ENCODE peak calls at places on chromosomes 7 and 10, in six cellular contexts. Y is prostate gland, L is uterus, S is IMR-90, N is transverse colon, O is HepG2. J is an unnamed sample.

GRCh38 chr10:43775379-43775778 is 126.7 kb upstream of the ZNF32 start:
- DNase-seq in Y (no peak), S (no peak), N (no peak), O (no peak), L (no peak), J (no peak)

GRCh38 chr10:110918633-110919348 is at the start of gene BBIP1:
- DNase-seq in Y (no peak), O (peak; percentile 99), L (no peak), S (peak; percentile 100), N (no peak), J (peak; percentile 99)

GRCh38 chr7:128841961-128842673 is 11.9 kb downstream of the FLNC start:
- DNase-seq in Y (no peak), S (peak; percentile 69), N (peak; percentile 53), L (no peak), O (no peak), J (no peak)

GRCh38 chr7:158846304-158846703 is 10.1 kb upstream of the DYNC2I1 start:
- DNase-seq in O (no peak), Y (no peak), L (no peak), S (no peak), N (no peak), J (no peak)

GRCh38 chr10:113493943-113494342 is 58.9 kb upstream of the HABP2 start:
- DNase-seq in Y (peak; percentile 50), N (no peak), O (no peak), L (no peak), S (no peak), J (no peak)

GRCh38 chr10:114724295-114724694 is 66.2 kb upstream of the ABLIM1 start:
- DNase-seq in N (no peak), O (no peak), L (no peak), Y (no peak), S (no peak), J (no peak)

GRCh38 chr7:150367677-150368097 is 935 bp upstream of the REPIN1 start:
- DNase-seq in Y (no peak), S (peak; percentile 46), L (no peak), N (no peak), O (no peak), J (no peak)

GRCh38 chr10:122648599-122649428 is 50.8 kb downstream of the C10orf120 start:
- DNase-seq in N (peak; percentile 41), L (no peak), S (peak; percentile 31), O (peak; percentile 49), Y (peak; percentile 54), J (peak; percentile 69)

GRCh38 chr10:95291634-95292039 is 834 bp upstream of the PDLIM1 start:
- DNase-seq in N (no peak), S (no peak), Y (no peak), O (no peak), L (no peak), J (no peak)

GRCh38 chr7:31023877-31024276 is 28.2 kb upstream of the ADCYAP1R1 start:
- DNase-seq in N (no peak), Y (no peak), L (no peak), O (no peak), S (no peak), J (peak; percentile 2)

GRCh38 chr10:132687181-132687892 is 98.6 kb downstream of the NKX6-2 start:
- DNase-seq in Y (no peak), S (no peak), O (no peak), N (no peak), L (no peak), J (peak; percentile 59)

GRCh38 chr7:134890246-134891240 is 95.8 kb upstream of the AGBL3 start:
- DNase-seq in S (peak; percentile 57), N (no peak), Y (peak; percentile 28), O (peak; percentile 32), L (peak; percentile 62), J (no peak)

GRCh38 chr10:66671064-66671463 is 254.8 kb upstream of the LRRTM3 start:
- DNase-seq in L (no peak), N (no peak), S (no peak), Y (no peak), O (no peak), J (no peak)

GRCh38 chr7:111107576-111107975 is 16.6 kb downstream of the LRRN3 start:
- DNase-seq in N (no peak), L (no peak), O (no peak), S (peak; percentile 33), Y (no peak), J (no peak)

GRCh38 chr7:681551-682307 is 44.8 kb upstream of the DNAAF5 start:
- DNase-seq in O (no peak), S (no peak), Y (no peak), L (no peak), N (no peak), J (peak; percentile 36)

GRCh38 chr10:80260295-80261243 is 28.9 kb downstream of the MAT1A start:
- DNase-seq in S (no peak), N (no peak), O (peak; percentile 48), L (no peak), Y (no peak), J (peak; percentile 75)

GRCh38 chr10:21519327-21519933 is 6.1 kb downstream of the SKIDA1 start:
- DNase-seq in Y (no peak), L (no peak), O (no peak), S (no peak), N (no peak), J (no peak)

GRCh38 chr7:142248166-142249160 is 9.4 kb downstream of the PRSS58 start:
- DNase-seq in N (no peak), O (no peak), S (no peak), Y (no peak), L (no peak), J (no peak)

GRCh38 chr7:91875851-91876250 is 4.7 kb downstream of the MTERF1 start:
- DNase-seq in L (no peak), O (no peak), S (no peak), Y (no peak), N (no peak), J (no peak)

GRCh38 chr10:131905279-131905595 is 4.4 kb downstream of the PPP2R2D start:
- DNase-seq in L (no peak), O (no peak), S (no peak), N (no peak), Y (no peak), J (peak; percentile 19)

GRCh38 chr7:51315393-51316261 is 982 bp downstream of the COBL start:
- DNase-seq in O (peak; percentile 73), S (no peak), L (no peak), Y (peak; percentile 33), N (peak; percentile 78), J (no peak)

GRCh38 chr10:118273662-118274061 is 68.5 kb downstream of the FAM204A start:
- DNase-seq in O (no peak), L (no peak), Y (no peak), N (no peak), S (no peak), J (no peak)

GRCh38 chr10:73414230-73414981 is 548 bp upstream of the ANXA7 start:
- DNase-seq in N (peak; percentile 48), L (no peak), S (no peak), Y (no peak), O (no peak), J (no peak)

GRCh38 chr10:35259769-35260397 is 76.4 kb upstream of the CCNY start:
- DNase-seq in O (peak; percentile 14), S (peak; percentile 98), N (no peak), Y (no peak), L (no peak), J (no peak)

GRCh38 chr10:29634764-29635625 is at the start of gene SVIL:
- DNase-seq in L (peak; percentile 93), N (peak; percentile 75), O (peak; percentile 61), S (peak; percentile 71), Y (peak; percentile 56), J (no peak)

GRCh38 chr10:79244841-79245504 is 102.3 kb upstream of the PPIF start:
- DNase-seq in L (no peak), O (no peak), S (no peak), N (peak; percentile 56), Y (no peak), J (peak; percentile 90)

GRCh38 chr7:74561898-74562613 is 95.5 kb upstream of the GTF2I start:
- DNase-seq in N (no peak), O (no peak), Y (no peak), S (no peak), L (no peak), J (no peak)

DNA sequence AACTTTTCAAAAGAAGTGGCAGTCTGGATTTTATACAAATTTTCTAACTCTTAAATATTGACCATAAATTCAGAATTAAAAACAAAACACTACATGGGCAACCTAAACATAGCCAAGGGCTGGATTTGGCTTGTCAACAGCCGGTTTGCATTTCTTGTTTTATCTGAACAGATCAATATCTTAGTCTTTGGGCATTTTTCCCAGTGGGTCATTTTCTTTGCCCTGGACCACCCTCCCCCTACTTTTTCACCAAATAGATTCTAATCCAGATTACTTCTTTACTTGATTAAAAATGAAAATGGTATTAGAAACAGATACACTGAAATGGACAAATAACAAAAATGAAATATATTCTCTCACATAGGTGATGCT is 189.0 kb downstream of the ANK3 start:
- DNase-seq in N (no peak), Y (no peak), L (no peak), S (no peak), O (no peak), J (no peak)
- H3K36me3 ChIP-seq in N (no peaks in the 10 kb centered on the region), Y (no peaks in the 10 kb centered on the region), L (no peaks in the 10 kb centered on the region), S (no peaks in the 10 kb centered on the region), O (no peaks in the 10 kb centered on the region), J (peaks cover 40% of the 10 kb centered on the region)

DNA sequence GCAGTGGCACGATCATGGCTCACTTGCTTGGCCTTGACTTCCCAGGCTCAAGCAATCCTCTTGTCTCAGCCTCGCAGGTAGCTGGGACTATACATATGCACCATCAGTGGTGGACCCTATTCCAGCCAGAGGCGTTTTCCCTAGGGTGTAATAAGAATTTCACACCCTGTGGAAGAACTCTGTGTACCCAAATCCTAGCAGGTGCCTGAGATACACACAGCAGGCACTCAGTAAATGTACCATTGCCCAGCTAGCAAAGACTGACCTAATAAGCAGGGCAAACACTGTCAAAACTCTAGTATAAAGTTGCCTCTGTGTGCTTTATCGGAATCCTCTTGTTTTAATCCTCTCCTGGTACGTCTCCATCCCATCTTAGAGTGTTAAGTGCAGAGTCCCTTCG is 33.7 kb upstream of the BHLHA15 start:
- DNase-seq in O (no peak), Y (no peak), S (no peak), N (no peak), L (no peak), J (no peak)
- TF ChIP-seq POLR2A in O (no peak), Y (no peak), S (no peak), N (no peak), L (no peak), J (no peak)

GRCh38 chr7:151470656-151471180 is 30.8 kb upstream of the CRYGN start:
- DNase-seq in Y (no peak), N (no peak), L (no peak), O (no peak), S (no peak), J (no peak)
- H3K36me3 ChIP-seq in Y (no peaks in the 10 kb centered on the region), N (no peaks in the 10 kb centered on the region), L (no peaks in the 10 kb centered on the region), O (peaks cover 62% of the 10 kb centered on the region), S (peaks cover 36% of the 10 kb centered on the region), J (peaks cover 71% of the 10 kb centered on the region)

DNA sequence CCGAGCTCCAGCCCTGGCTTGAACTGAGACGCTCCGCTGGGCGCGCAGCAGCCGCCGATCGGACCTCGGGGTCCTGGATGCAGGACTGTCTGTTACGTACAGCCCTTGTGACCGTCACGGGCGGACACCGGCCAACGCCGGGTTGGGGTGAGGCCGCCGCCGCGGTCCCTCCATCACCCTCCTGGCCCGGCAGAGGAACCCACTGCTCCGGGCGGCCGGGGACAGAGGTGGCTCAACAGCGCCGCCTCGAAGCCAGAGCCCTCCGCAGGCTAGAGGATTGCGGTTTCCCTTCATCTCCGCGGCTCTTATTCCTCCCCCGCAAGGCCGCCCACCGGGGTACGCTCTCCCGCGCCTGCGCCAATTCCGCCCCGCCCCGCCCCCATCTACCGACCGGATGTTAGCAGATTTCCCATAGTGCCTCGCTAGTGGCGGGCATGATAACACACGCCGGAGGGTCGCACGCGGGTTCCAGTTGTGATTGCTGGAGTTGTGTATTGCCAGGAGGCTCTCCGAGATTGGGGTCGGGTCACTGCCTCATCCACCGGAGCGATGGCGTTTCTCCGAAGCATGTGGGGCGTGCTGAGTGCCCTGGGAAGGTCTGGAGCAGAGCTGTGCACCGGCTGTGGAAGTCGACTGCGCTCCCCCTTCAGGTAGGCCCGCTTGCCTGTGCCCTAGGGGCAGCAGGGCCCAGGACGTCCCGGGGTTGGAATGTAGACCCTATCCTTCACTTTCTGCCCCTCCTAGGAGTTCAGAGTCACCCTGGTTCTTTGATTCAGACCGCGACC is at the start of gene TFAM:
- DNase-seq in Y (peak; percentile 89), L (peak; percentile 97), S (peak; percentile 85), N (peak; percentile 97), O (peak; percentile 88), J (peak; percentile 99)
- TF ChIP-seq POLR2A in Y (peak; percentile 68), L (peak; percentile 78), S (peak; percentile 78), N (peak; percentile 89), O (peak; percentile 97), J (peak; percentile 83)